ENCODE peak calls at places on chromosomes 1 and 21, in five cellular contexts. One of them, this sample, is unnamed.
A peak's percentile ranks its signal among the peaks of the same experiment; 100 is the strongest.

GRCh38 chr1:24315391-24315790 is 3.8 kb upstream of the GRHL3 start:
- DNase-seq in H1: no peak
- DNase-seq in H9: no peak
- DNase-seq in mesenchymal stem cell: no peak
- DNase-seq in IMR-90: no peak
- DNase-seq in this sample: no peak

GRCh38 chr1:28064064-28064463 is 24.3 kb downstream of the EYA3 start:
- DNase-seq in H1: no peak
- DNase-seq in H9: no peak
- DNase-seq in mesenchymal stem cell: peak; percentile 72
- DNase-seq in IMR-90: peak; percentile 83
- DNase-seq in this sample: no peak

GRCh38 chr21:36509966-36510742 is 30.2 kb upstream of the CLDN14 start:
- DNase-seq in H1: no peak
- DNase-seq in H9: no peak
- DNase-seq in mesenchymal stem cell: no peak
- DNase-seq in IMR-90: no peak
- DNase-seq in this sample: peak; percentile 21

GRCh38 chr1:233025156-233025555 is 74.7 kb downstream of the NTPCR start:
- DNase-seq in H1: peak; percentile 60
- DNase-seq in H9: peak; percentile 86
- DNase-seq in mesenchymal stem cell: peak; percentile 52
- DNase-seq in IMR-90: peak; percentile 30
- DNase-seq in this sample: peak; percentile 90

GRCh38 chr21:29403922-29404538 is 105.3 kb downstream of the BACH1 start:
- DNase-seq in H1: no peak
- DNase-seq in H9: no peak
- DNase-seq in mesenchymal stem cell: no peak
- DNase-seq in IMR-90: no peak
- DNase-seq in this sample: no peak

GRCh38 chr1:241615043-241615974 is 24.9 kb downstream of the CHML start:
- DNase-seq in H1: no peak
- DNase-seq in H9: no peak
- DNase-seq in mesenchymal stem cell: no peak
- DNase-seq in IMR-90: no peak
- DNase-seq in this sample: peak; percentile 13

GRCh38 chr1:41640141-41640751 is 155.8 kb upstream of the EDN2 start:
- DNase-seq in H1: no peak
- DNase-seq in H9: no peak
- DNase-seq in mesenchymal stem cell: no peak
- DNase-seq in IMR-90: no peak
- DNase-seq in this sample: no peak

GRCh38 chr1:32719681-32720275 is 17.2 kb upstream of the SYNC start:
- DNase-seq in H1: no peak
- DNase-seq in H9: no peak
- DNase-seq in mesenchymal stem cell: no peak
- DNase-seq in IMR-90: no peak
- DNase-seq in this sample: no peak

GRCh38 chr1:185353124-185353523 is 36.1 kb upstream of the IVNS1ABP start:
- DNase-seq in H1: no peak
- DNase-seq in H9: no peak
- DNase-seq in mesenchymal stem cell: no peak
- DNase-seq in IMR-90: no peak
- DNase-seq in this sample: no peak

GRCh38 chr1:228957535-228957934 is 222.3 kb downstream of the RHOU start:
- DNase-seq in H1: no peak
- DNase-seq in H9: peak; percentile 10
- DNase-seq in mesenchymal stem cell: no peak
- DNase-seq in IMR-90: no peak
- DNase-seq in this sample: no peak

GRCh38 chr1:15158506-15159165 is 5.1 kb downstream of the TMEM51 start:
- DNase-seq in H1: no peak
- DNase-seq in H9: no peak
- DNase-seq in mesenchymal stem cell: peak; percentile 98
- DNase-seq in IMR-90: peak; percentile 98
- DNase-seq in this sample: no peak

GRCh38 chr1:117565745-117566455 is 39.9 kb upstream of the TENT5C start:
- DNase-seq in H1: peak; percentile 32
- DNase-seq in H9: no peak
- DNase-seq in mesenchymal stem cell: no peak
- DNase-seq in IMR-90: no peak
- DNase-seq in this sample: no peak

GRCh38 chr1:111989531-111990025 is at the start of gene KCND3:
- DNase-seq in H1: peak; percentile 54
- DNase-seq in H9: no peak
- DNase-seq in mesenchymal stem cell: peak; percentile 11
- DNase-seq in IMR-90: peak; percentile 3
- DNase-seq in this sample: peak; percentile 13

GRCh38 chr1:161905269-161905884 is 118.3 kb downstream of the OLFML2B start:
- DNase-seq in H1: no peak
- DNase-seq in H9: no peak
- DNase-seq in mesenchymal stem cell: peak; percentile 10
- DNase-seq in IMR-90: peak; percentile 20
- DNase-seq in this sample: peak; percentile 50

GRCh38 chr1:207030522-207031009 is 2.0 kb downstream of the C1orf116 start:
- DNase-seq in H1: no peak
- DNase-seq in H9: no peak
- DNase-seq in mesenchymal stem cell: no peak
- DNase-seq in IMR-90: no peak
- DNase-seq in this sample: peak; percentile 53

GRCh38 chr1:18707696-18708257 is 77.1 kb downstream of the PAX7 start:
- DNase-seq in H1: no peak
- DNase-seq in H9: no peak
- DNase-seq in mesenchymal stem cell: no peak
- DNase-seq in IMR-90: no peak
- DNase-seq in this sample: no peak

GRCh38 chr21:14545906-14546480 is at the start of gene SAMSN1:
- DNase-seq in H1: no peak
- DNase-seq in H9: no peak
- DNase-seq in mesenchymal stem cell: peak; percentile 26
- DNase-seq in IMR-90: no peak
- DNase-seq in this sample: no peak

GRCh38 chr1:217895817-217896216 is 264.7 kb downstream of the SPATA17 start:
- DNase-seq in H1: no peak
- DNase-seq in H9: no peak
- DNase-seq in mesenchymal stem cell: no peak
- DNase-seq in IMR-90: no peak
- DNase-seq in this sample: no peak

GRCh38 chr1:43008425-43009108 is 49.9 kb upstream of the SLC2A1 start:
- DNase-seq in H1: peak; percentile 87
- DNase-seq in H9: peak; percentile 100
- DNase-seq in mesenchymal stem cell: peak; percentile 33
- DNase-seq in IMR-90: no peak
- DNase-seq in this sample: peak; percentile 100

GRCh38 chr1:91851130-91852010 is 34.6 kb downstream of the TGFBR3 start:
- DNase-seq in H1: no peak
- DNase-seq in H9: no peak
- DNase-seq in mesenchymal stem cell: peak; percentile 55
- DNase-seq in IMR-90: peak; percentile 89
- DNase-seq in this sample: no peak

GRCh38 chr1:10646347-10646861 is 150.0 kb downstream of the CASZ1 start:
- DNase-seq in H1: no peak
- DNase-seq in H9: no peak
- DNase-seq in mesenchymal stem cell: peak; percentile 59
- DNase-seq in IMR-90: peak; percentile 67
- DNase-seq in this sample: peak; percentile 79

GRCh38 chr1:94597701-94598100 is 56.1 kb upstream of the F3 start:
- DNase-seq in H1: peak; percentile 20
- DNase-seq in H9: no peak
- DNase-seq in mesenchymal stem cell: peak; percentile 92
- DNase-seq in IMR-90: peak; percentile 78
- DNase-seq in this sample: no peak

GRCh38 chr21:45154511-45155508 is 80.4 kb downstream of the ADARB1 start:
- DNase-seq in H1: peak; percentile 46
- DNase-seq in H9: peak; percentile 62
- DNase-seq in mesenchymal stem cell: peak; percentile 82
- DNase-seq in IMR-90: peak; percentile 87
- DNase-seq in this sample: peak; percentile 88

GRCh38 chr1:2393471-2393877 is 1.8 kb downstream of the RER1 start:
- DNase-seq in H1: no peak
- DNase-seq in H9: no peak
- DNase-seq in mesenchymal stem cell: no peak
- DNase-seq in IMR-90: no peak
- DNase-seq in this sample: no peak
- H3K4ac ChIP-seq in H1: no peak overlapping the region
- H3K4ac ChIP-seq in H9: no peak overlapping the region
- H3K4ac ChIP-seq in mesenchymal stem cell: no peak overlapping the region
- H3K4ac ChIP-seq in IMR-90: no peak overlapping the region
- H3K4ac ChIP-seq in this sample: no peak overlapping the region

DNA sequence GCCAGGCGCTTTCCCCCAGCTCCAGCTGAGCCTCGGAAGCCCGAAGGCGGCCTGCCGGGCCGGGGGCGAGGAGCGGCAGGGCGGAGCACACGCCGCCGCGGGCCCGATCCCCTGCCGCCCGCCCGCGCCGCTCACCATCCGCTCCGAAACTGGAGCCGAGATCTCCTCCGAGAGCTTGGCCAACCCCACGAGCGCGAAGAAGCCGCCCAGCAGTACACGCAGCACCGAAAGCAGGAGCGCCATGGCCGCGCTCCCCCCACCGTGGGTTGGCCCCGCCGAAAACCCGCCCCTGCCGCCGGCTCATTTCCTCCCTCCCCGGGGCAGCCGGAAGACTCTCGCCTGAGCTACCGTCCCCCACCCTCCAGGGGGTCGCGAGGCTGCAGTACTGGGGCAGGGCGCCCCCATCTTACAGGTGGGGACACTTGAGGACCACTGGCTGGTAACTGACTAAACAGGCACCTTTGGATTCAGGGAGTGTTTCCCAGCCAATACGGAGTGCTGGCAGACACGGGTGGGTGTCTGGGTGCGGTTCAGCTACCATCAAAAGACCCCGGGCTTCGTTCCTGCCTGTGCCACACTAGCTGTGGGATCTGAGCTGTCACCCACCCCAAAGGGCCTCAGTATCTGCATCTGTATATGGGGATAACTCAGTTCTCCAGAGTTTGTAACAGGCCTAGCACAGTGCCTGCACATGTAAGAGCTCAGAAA is at the start of gene TMEM35B:
- DNase-seq in H1: peak; percentile 81
- DNase-seq in H9: peak; percentile 64
- DNase-seq in mesenchymal stem cell: peak; percentile 65
- DNase-seq in IMR-90: peak; percentile 41
- DNase-seq in this sample: peak; percentile 63
- H3K18ac ChIP-seq in H1: peak within 1 kb of the TSS; percentile 76
- H3K18ac ChIP-seq in H9: no peak within 1 kb of the TSS
- H3K18ac ChIP-seq in mesenchymal stem cell: peak within 1 kb of the TSS; percentile 98
- H3K18ac ChIP-seq in IMR-90: peak within 1 kb of the TSS; percentile 78
- H3K18ac ChIP-seq in this sample: peak within 1 kb of the TSS; percentile 64

DNA sequence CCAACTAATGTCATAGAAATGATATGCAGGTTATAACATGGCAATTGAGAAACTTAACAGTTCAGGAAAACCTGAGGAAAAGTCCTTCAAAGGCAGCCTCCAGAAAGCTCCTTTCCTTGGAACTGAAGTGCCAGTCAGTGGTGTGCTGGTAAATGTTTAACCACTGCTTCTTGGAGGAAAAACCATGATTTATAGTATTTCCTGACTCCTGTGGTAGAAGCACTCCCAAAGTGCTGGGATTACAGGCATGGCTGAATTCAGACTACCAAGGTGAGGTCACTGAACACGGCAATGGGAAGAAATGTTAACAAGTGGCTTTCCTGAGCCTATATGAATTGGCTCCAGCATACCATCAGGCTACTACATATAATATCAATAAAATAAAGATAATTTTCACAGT is 26.7 kb upstream of the ZNHIT6 start:
- DNase-seq in H1: no peak
- DNase-seq in H9: no peak
- DNase-seq in mesenchymal stem cell: no peak
- DNase-seq in IMR-90: no peak
- DNase-seq in this sample: no peak
- H3K4me2 ChIP-seq in H1: no peak overlapping the region
- H3K4me2 ChIP-seq in H9: no peak overlapping the region
- H3K4me2 ChIP-seq in mesenchymal stem cell: no peak overlapping the region
- H3K4me2 ChIP-seq in IMR-90: no peak overlapping the region
- H3K4me2 ChIP-seq in this sample: no peak overlapping the region

GRCh38 chr1:211259596-211260126 is 495 bp downstream of the RCOR3 start:
- DNase-seq in H1: no peak
- DNase-seq in H9: no peak
- DNase-seq in mesenchymal stem cell: no peak
- DNase-seq in IMR-90: no peak
- DNase-seq in this sample: no peak
- H3K4ac ChIP-seq in H1: peak overlapping the region; percentile 97
- H3K4ac ChIP-seq in H9: no peak overlapping the region
- H3K4ac ChIP-seq in mesenchymal stem cell: peak overlapping the region; percentile 96
- H3K4ac ChIP-seq in IMR-90: peak overlapping the region; percentile 99
- H3K4ac ChIP-seq in this sample: peak overlapping the region; percentile 98